ENCODE peak calls at places on chromosomes 2 and 18, in nine cellular contexts. X, K, L, N, E, A, U, P and C are unnamed samples.

GRCh38 chr2:66134113-66134730 is 300.7 kb upstream of the MEIS1 start:
- DNase-seq in X (peak), K (no peak), L (no peak), N (no peak), E (no peak), A (no peak), U (no peak), P (no peak), C (no peak)

GRCh38 chr18:10131783-10132381 is 218.1 kb downstream of the VAPA start:
- DNase-seq in X (no peak), K (no peak), L (no peak), N (no peak), E (no peak), A (no peak), U (no peak), P (no peak), C (no peak)

GRCh38 chr2:180938419-180938818 is 42.0 kb upstream of the UBE2E3 start:
- DNase-seq in X (peak), K (no peak), L (no peak), N (no peak), E (no peak), A (no peak), U (no peak), P (peak), C (no peak)

GRCh38 chr2:190978389-190979053 is 35.5 kb downstream of the STAT1 start:
- DNase-seq in X (peak), K (no peak), L (no peak), N (no peak), E (peak), A (no peak), U (no peak), P (peak), C (no peak)

GRCh38 chr2:60819936-60820335 is 61.4 kb upstream of the REL start:
- DNase-seq in X (no peak), K (no peak), L (no peak), N (no peak), E (no peak), A (no peak), U (no peak), P (no peak), C (no peak)

GRCh38 chr2:10028988-10029874 is 14.1 kb upstream of the KLF11 start:
- DNase-seq in X (no peak), K (peak), L (no peak), N (no peak), E (no peak), A (no peak), U (no peak), P (no peak), C (no peak)

GRCh38 chr2:160334028-160334729 is 134.1 kb upstream of the ITGB6 start:
- DNase-seq in X (peak), K (no peak), L (no peak), N (no peak), E (peak), A (no peak), U (no peak), P (peak), C (no peak)

GRCh38 chr2:118738524-118739308 is 108.7 kb downstream of the EN1 start:
- DNase-seq in X (peak), K (no peak), L (peak), N (no peak), E (peak), A (peak), U (no peak), P (peak), C (peak)

GRCh38 chr2:94994063-94994913 is 31.2 kb upstream of the MAL start:
- DNase-seq in X (no peak), K (no peak), L (no peak), N (no peak), E (no peak), A (peak), U (no peak), P (no peak), C (no peak)

GRCh38 chr2:215149894-215150293 is 11.5 kb upstream of the ABCA12 start:
- DNase-seq in X (no peak), K (no peak), L (no peak), N (no peak), E (no peak), A (no peak), U (no peak), P (no peak), C (no peak)

GRCh38 chr2:74511104-74511989 is 2.9 kb upstream of the TLX2 start:
- DNase-seq in X (no peak), K (no peak), L (no peak), N (no peak), E (peak), A (no peak), U (no peak), P (peak), C (no peak)

GRCh38 chr2:31889044-31889443 is 121.8 kb downstream of the MEMO1 start:
- DNase-seq in X (no peak), K (no peak), L (no peak), N (no peak), E (no peak), A (no peak), U (no peak), P (no peak), C (no peak)

GRCh38 chr2:31888550-31888949 is 122.3 kb downstream of the MEMO1 start:
- DNase-seq in X (peak), K (no peak), L (no peak), N (no peak), E (no peak), A (no peak), U (no peak), P (peak), C (no peak)

DNA sequence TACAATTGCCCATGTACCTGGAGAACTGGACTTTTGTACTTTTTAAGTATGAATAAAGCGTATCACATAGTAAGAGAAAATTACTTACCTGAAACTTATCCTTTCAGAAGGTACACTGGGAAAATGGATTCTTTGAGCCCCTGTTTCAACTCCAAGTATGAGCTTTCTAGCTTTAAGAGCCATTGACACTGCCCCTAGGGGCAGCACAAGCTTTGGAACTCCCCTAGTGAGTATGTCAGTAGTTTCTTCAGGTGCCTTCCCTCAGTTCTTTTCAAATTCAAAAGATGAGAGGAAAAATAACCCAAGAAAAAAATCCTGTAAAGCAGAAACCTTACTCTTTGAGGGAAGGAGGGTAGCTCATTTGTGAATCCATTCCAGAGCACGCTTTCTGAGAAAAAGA is 124.1 kb downstream of the MEMO1 start:
- DNase-seq in X (peak), K (no peak), L (no peak), N (no peak), E (peak), A (no peak), U (no peak), P (no peak), C (no peak)
- TF ChIP-seq CTCF in X (peak), K (no peak), L (no peak), N (no peak), E (peak), A (no peak), U (no peak), P (no peak), C (peak)

GRCh38 chr2:43325448-43325811 is 99.0 kb upstream of the ZFP36L2 start:
- DNase-seq in X (no peak), K (no peak), L (no peak), N (no peak), E (no peak), A (no peak), U (no peak), P (no peak), C (no peak)
- H3K27ac ChIP-seq in X (no peak), K (peak), L (peak), N (peak), E (no peak), A (peak), U (peak), P (no peak), C (no peak)

GRCh38 chr18:4750392-4751346 is 295.6 kb upstream of the DLGAP1 start:
- DNase-seq in X (no peak), K (no peak), L (no peak), N (no peak), E (no peak), A (no peak), U (no peak), P (no peak), C (no peak)
- H3K4me3 ChIP-seq in X (no peak), K (no peak), L (no peak), N (no peak), E (no peak), A (no peak), U (no peak), P (no peak), C (no peak)

GRCh38 chr2:61995515-61995914 is 90.0 kb downstream of the COMMD1 start:
- DNase-seq in X (no peak), K (no peak), L (no peak), N (no peak), E (no peak), A (no peak), U (no peak), P (no peak), C (no peak)

GRCh38 chr2:61988462-61989366 is 83.2 kb downstream of the COMMD1 start:
- DNase-seq in X (no peak), K (no peak), L (no peak), N (no peak), E (no peak), A (no peak), U (no peak), P (peak), C (no peak)

GRCh38 chr2:61995059-61995458 is 89.6 kb downstream of the COMMD1 start:
- DNase-seq in X (peak), K (no peak), L (no peak), N (no peak), E (no peak), A (no peak), U (peak), P (peak), C (no peak)

GRCh38 chr2:61993422-61994024 is 88.0 kb downstream of the COMMD1 start:
- DNase-seq in X (peak), K (no peak), L (peak), N (no peak), E (peak), A (no peak), U (peak), P (peak), C (no peak)
- TF ChIP-seq CTCF in X (peak), K (peak), L (peak), N (peak), E (peak), A (peak), U (peak), P (peak), C (peak)

GRCh38 chr2:158726906-158727592 is 68.1 kb upstream of the DAPL1 start:
- DNase-seq in X (no peak), K (peak), L (no peak), N (no peak), E (no peak), A (no peak), U (no peak), P (no peak), C (no peak)

GRCh38 chr2:158725496-158725895 is 69.6 kb upstream of the DAPL1 start:
- DNase-seq in X (no peak), K (no peak), L (no peak), N (no peak), E (peak), A (no peak), U (no peak), P (no peak), C (no peak)

GRCh38 chr2:158723311-158723838 is 71.7 kb upstream of the DAPL1 start:
- DNase-seq in X (no peak), K (no peak), L (no peak), N (no peak), E (peak), A (no peak), U (no peak), P (no peak), C (no peak)

GRCh38 chr2:158723921-158724802 is 71.0 kb upstream of the DAPL1 start:
- DNase-seq in X (no peak), K (peak), L (no peak), N (no peak), E (peak), A (no peak), U (no peak), P (no peak), C (no peak)

DNA sequence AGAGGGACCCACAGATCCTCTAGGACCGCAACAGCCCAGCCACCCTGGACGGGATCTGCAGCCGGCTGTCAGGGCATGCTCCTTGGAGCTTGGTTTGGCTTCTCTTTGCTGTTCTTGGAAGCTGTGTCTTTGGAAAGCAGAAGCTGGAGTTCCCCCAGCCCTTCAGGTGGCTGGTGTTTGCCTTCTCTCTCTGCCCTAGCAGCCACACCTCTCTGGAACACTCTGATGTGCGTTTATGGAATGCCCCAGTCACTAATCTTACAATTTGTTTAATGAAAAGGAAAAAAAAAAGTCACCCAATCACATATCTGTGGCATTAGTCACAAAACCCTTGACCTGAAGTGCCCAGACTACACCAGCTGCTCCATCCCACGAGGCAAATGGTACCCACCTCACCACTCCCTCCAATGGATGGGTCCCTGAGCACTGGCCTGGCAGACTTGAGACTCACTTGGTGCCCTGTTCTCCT is 70.3 kb upstream of the DAPL1 start:
- DNase-seq in X (no peak), K (peak), L (no peak), N (no peak), E (peak), A (no peak), U (no peak), P (no peak), C (no peak)
- H3K27ac ChIP-seq in X (no peak), K (no peak), L (no peak), N (no peak), E (peak), A (no peak), U (no peak), P (no peak), C (no peak)

DNA sequence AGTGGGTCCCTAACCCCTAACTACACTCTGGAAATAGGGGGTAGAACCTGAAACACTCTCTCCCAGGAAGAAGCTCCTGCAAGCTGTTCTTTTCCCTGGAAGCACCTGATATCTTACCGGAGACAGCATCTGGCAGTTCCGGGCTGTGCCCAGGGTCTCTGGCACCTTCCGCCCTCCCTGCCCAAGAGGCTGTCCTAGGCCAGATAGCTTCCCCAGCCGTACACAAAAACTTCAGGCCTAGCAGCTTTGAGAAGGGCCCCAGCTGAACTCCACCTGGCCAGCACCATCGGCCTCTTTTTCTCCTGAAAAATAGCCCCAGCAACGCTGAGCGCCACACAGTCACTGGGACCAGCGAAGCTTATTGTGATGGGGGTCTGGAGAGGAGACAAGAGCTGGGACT is 9.7 kb downstream of the OSR1 start:
- DNase-seq in X (no peak), K (no peak), L (no peak), N (no peak), E (no peak), A (no peak), U (no peak), P (no peak), C (no peak)
- H3K4me3 ChIP-seq in X (no peak), K (peak), L (no peak), N (peak), E (peak), A (peak), U (no peak), P (peak), C (no peak)